ENCODE peak calls at places on chromosomes 16 and 17, in eight cellular contexts. One of them, this sample, is unnamed.

GRCh38 chr17:39016193-39017153 is 49.3 kb upstream of the FBXO47 start:
- DNase-seq in sigmoid colon: no peak
- DNase-seq in CD8-positive, alpha-beta T cell: no peak
- DNase-seq in CD4-positive, alpha-beta T cell: no peak
- DNase-seq in AG04450: no peak
- DNase-seq in thoracic aorta: no peak
- DNase-seq in PC-3: no peak
- DNase-seq in tibial nerve: no peak
- DNase-seq in this sample: no peak

GRCh38 chr16:68396481-68396880 is 51.8 kb downstream of the SMPD3 start:
- DNase-seq in sigmoid colon: no peak
- DNase-seq in CD8-positive, alpha-beta T cell: peak; percentile 39
- DNase-seq in CD4-positive, alpha-beta T cell: peak; percentile 47
- DNase-seq in AG04450: peak; percentile 16
- DNase-seq in thoracic aorta: no peak
- DNase-seq in PC-3: peak; percentile 55
- DNase-seq in tibial nerve: no peak
- DNase-seq in this sample: peak; percentile 61

GRCh38 chr17:79793924-79794304 is 3.0 kb downstream of the CBX8 start:
- DNase-seq in sigmoid colon: no peak
- DNase-seq in CD8-positive, alpha-beta T cell: no peak
- DNase-seq in CD4-positive, alpha-beta T cell: no peak
- DNase-seq in AG04450: peak; percentile 42
- DNase-seq in thoracic aorta: no peak
- DNase-seq in PC-3: no peak
- DNase-seq in tibial nerve: no peak
- DNase-seq in this sample: peak; percentile 78

GRCh38 chr16:25192096-25192495 is 24.7 kb upstream of the AQP8 start:
- DNase-seq in sigmoid colon: no peak
- DNase-seq in CD8-positive, alpha-beta T cell: no peak
- DNase-seq in CD4-positive, alpha-beta T cell: no peak
- DNase-seq in AG04450: no peak
- DNase-seq in thoracic aorta: no peak
- DNase-seq in PC-3: no peak
- DNase-seq in tibial nerve: no peak
- DNase-seq in this sample: no peak

GRCh38 chr16:74304164-74304834 is 7.7 kb downstream of the PSMD7 start:
- DNase-seq in sigmoid colon: no peak
- DNase-seq in CD8-positive, alpha-beta T cell: no peak
- DNase-seq in CD4-positive, alpha-beta T cell: no peak
- DNase-seq in AG04450: no peak
- DNase-seq in thoracic aorta: no peak
- DNase-seq in PC-3: peak; percentile 27
- DNase-seq in tibial nerve: no peak
- DNase-seq in this sample: peak; percentile 17

GRCh38 chr16:20734782-20735181 is 6.8 kb downstream of the THUMPD1 start:
- DNase-seq in sigmoid colon: no peak
- DNase-seq in CD8-positive, alpha-beta T cell: no peak
- DNase-seq in CD4-positive, alpha-beta T cell: no peak
- DNase-seq in AG04450: no peak
- DNase-seq in thoracic aorta: no peak
- DNase-seq in PC-3: no peak
- DNase-seq in tibial nerve: no peak
- DNase-seq in this sample: no peak

GRCh38 chr16:62597874-62598273 is 561.6 kb upstream of the CDH8 start:
- DNase-seq in sigmoid colon: no peak
- DNase-seq in CD8-positive, alpha-beta T cell: no peak
- DNase-seq in CD4-positive, alpha-beta T cell: no peak
- DNase-seq in AG04450: no peak
- DNase-seq in thoracic aorta: no peak
- DNase-seq in PC-3: no peak
- DNase-seq in tibial nerve: no peak
- DNase-seq in this sample: no peak

GRCh38 chr17:61599608-61600007 is 8.6 kb upstream of the NACA2 start:
- DNase-seq in sigmoid colon: no peak
- DNase-seq in CD8-positive, alpha-beta T cell: no peak
- DNase-seq in CD4-positive, alpha-beta T cell: no peak
- DNase-seq in AG04450: no peak
- DNase-seq in thoracic aorta: no peak
- DNase-seq in PC-3: no peak
- DNase-seq in tibial nerve: no peak
- DNase-seq in this sample: no peak

GRCh38 chr16:48611329-48612137 is 1.6 kb upstream of the N4BP1 start:
- DNase-seq in sigmoid colon: no peak
- DNase-seq in CD8-positive, alpha-beta T cell: peak; percentile 57
- DNase-seq in CD4-positive, alpha-beta T cell: peak; percentile 82
- DNase-seq in AG04450: no peak
- DNase-seq in thoracic aorta: no peak
- DNase-seq in PC-3: no peak
- DNase-seq in tibial nerve: no peak
- DNase-seq in this sample: no peak

GRCh38 chr17:9240659-9241370 is 219.5 kb downstream of the NTN1 start:
- DNase-seq in sigmoid colon: peak; percentile 93
- DNase-seq in CD8-positive, alpha-beta T cell: no peak
- DNase-seq in CD4-positive, alpha-beta T cell: no peak
- DNase-seq in AG04450: no peak
- DNase-seq in thoracic aorta: peak; percentile 75
- DNase-seq in PC-3: no peak
- DNase-seq in tibial nerve: peak; percentile 70
- DNase-seq in this sample: peak; percentile 89

GRCh38 chr17:63954402-63955063 is 18.2 kb downstream of the SCN4A start:
- DNase-seq in sigmoid colon: no peak
- DNase-seq in CD8-positive, alpha-beta T cell: peak; percentile 14
- DNase-seq in CD4-positive, alpha-beta T cell: peak; percentile 33
- DNase-seq in AG04450: no peak
- DNase-seq in thoracic aorta: no peak
- DNase-seq in PC-3: no peak
- DNase-seq in tibial nerve: no peak
- DNase-seq in this sample: no peak

GRCh38 chr16:67399218-67399733 is 6.0 kb upstream of the TPPP3 start:
- DNase-seq in sigmoid colon: no peak
- DNase-seq in CD8-positive, alpha-beta T cell: peak; percentile 11
- DNase-seq in CD4-positive, alpha-beta T cell: peak; percentile 30
- DNase-seq in AG04450: no peak
- DNase-seq in thoracic aorta: no peak
- DNase-seq in PC-3: peak; percentile 17
- DNase-seq in tibial nerve: no peak
- DNase-seq in this sample: peak; percentile 71

GRCh38 chr16:17277981-17278381 is 192.8 kb downstream of the XYLT1 start:
- DNase-seq in sigmoid colon: no peak
- DNase-seq in CD8-positive, alpha-beta T cell: no peak
- DNase-seq in CD4-positive, alpha-beta T cell: no peak
- DNase-seq in AG04450: no peak
- DNase-seq in thoracic aorta: no peak
- DNase-seq in PC-3: no peak
- DNase-seq in tibial nerve: no peak
- DNase-seq in this sample: peak; percentile 25

GRCh38 chr16:55499951-55500350 is 8.9 kb upstream of the LPCAT2 start:
- DNase-seq in sigmoid colon: peak; percentile 46
- DNase-seq in CD8-positive, alpha-beta T cell: no peak
- DNase-seq in CD4-positive, alpha-beta T cell: no peak
- DNase-seq in AG04450: peak; percentile 98
- DNase-seq in thoracic aorta: no peak
- DNase-seq in PC-3: peak; percentile 78
- DNase-seq in tibial nerve: no peak
- DNase-seq in this sample: peak; percentile 32

GRCh38 chr17:74453665-74454196 is 12.7 kb upstream of the CD300A start:
- DNase-seq in sigmoid colon: no peak
- DNase-seq in CD8-positive, alpha-beta T cell: peak; percentile 56
- DNase-seq in CD4-positive, alpha-beta T cell: no peak
- DNase-seq in AG04450: no peak
- DNase-seq in thoracic aorta: no peak
- DNase-seq in PC-3: peak; percentile 88
- DNase-seq in tibial nerve: peak; percentile 89
- DNase-seq in this sample: no peak

GRCh38 chr16:50671644-50672260 is 9.4 kb downstream of the SNX20 start:
- DNase-seq in sigmoid colon: no peak
- DNase-seq in CD8-positive, alpha-beta T cell: no peak
- DNase-seq in CD4-positive, alpha-beta T cell: peak; percentile 33
- DNase-seq in AG04450: no peak
- DNase-seq in thoracic aorta: no peak
- DNase-seq in PC-3: peak; percentile 48
- DNase-seq in tibial nerve: no peak
- DNase-seq in this sample: no peak

GRCh38 chr17:13362341-13363122 is 239.2 kb downstream of the HS3ST3A1 start:
- DNase-seq in sigmoid colon: no peak
- DNase-seq in CD8-positive, alpha-beta T cell: no peak
- DNase-seq in CD4-positive, alpha-beta T cell: no peak
- DNase-seq in AG04450: no peak
- DNase-seq in thoracic aorta: no peak
- DNase-seq in PC-3: peak; percentile 30
- DNase-seq in tibial nerve: no peak
- DNase-seq in this sample: no peak

GRCh38 chr17:15233022-15233805 is 31.9 kb downstream of the PMP22 start:
- DNase-seq in sigmoid colon: no peak
- DNase-seq in CD8-positive, alpha-beta T cell: no peak
- DNase-seq in CD4-positive, alpha-beta T cell: no peak
- DNase-seq in AG04450: no peak
- DNase-seq in thoracic aorta: no peak
- DNase-seq in PC-3: peak; percentile 79
- DNase-seq in tibial nerve: no peak
- DNase-seq in this sample: peak; percentile 42

GRCh38 chr16:8391219-8391757 is 199.0 kb downstream of the TMEM114 start:
- DNase-seq in sigmoid colon: no peak
- DNase-seq in CD8-positive, alpha-beta T cell: no peak
- DNase-seq in CD4-positive, alpha-beta T cell: no peak
- DNase-seq in AG04450: no peak
- DNase-seq in thoracic aorta: no peak
- DNase-seq in PC-3: no peak
- DNase-seq in tibial nerve: no peak
- DNase-seq in this sample: no peak

GRCh38 chr17:65553646-65554567 is 7.5 kb downstream of the AXIN2 start:
- DNase-seq in sigmoid colon: no peak
- DNase-seq in CD8-positive, alpha-beta T cell: no peak
- DNase-seq in CD4-positive, alpha-beta T cell: no peak
- DNase-seq in AG04450: no peak
- DNase-seq in thoracic aorta: no peak
- DNase-seq in PC-3: no peak
- DNase-seq in tibial nerve: no peak
- DNase-seq in this sample: no peak

GRCh38 chr16:24723663-24724062 is 5.8 kb upstream of the TNRC6A start:
- DNase-seq in sigmoid colon: no peak
- DNase-seq in CD8-positive, alpha-beta T cell: no peak
- DNase-seq in CD4-positive, alpha-beta T cell: no peak
- DNase-seq in AG04450: no peak
- DNase-seq in thoracic aorta: no peak
- DNase-seq in PC-3: peak; percentile 40
- DNase-seq in tibial nerve: no peak
- DNase-seq in this sample: no peak

GRCh38 chr16:89610108-89610453 is 3.4 kb upstream of the DPEP1 start:
- DNase-seq in sigmoid colon: no peak
- DNase-seq in CD8-positive, alpha-beta T cell: no peak
- DNase-seq in CD4-positive, alpha-beta T cell: no peak
- DNase-seq in AG04450: no peak
- DNase-seq in thoracic aorta: no peak
- DNase-seq in PC-3: no peak
- DNase-seq in tibial nerve: no peak
- DNase-seq in this sample: no peak
- H3K27me3 ChIP-seq in sigmoid colon: peaks cover 1% of the 10 kb centered on the region
- H3K27me3 ChIP-seq in CD8-positive, alpha-beta T cell: no peaks in the 10 kb centered on the region
- H3K27me3 ChIP-seq in CD4-positive, alpha-beta T cell: no peaks in the 10 kb centered on the region
- H3K27me3 ChIP-seq in AG04450: no peaks in the 10 kb centered on the region
- H3K27me3 ChIP-seq in thoracic aorta: no peaks in the 10 kb centered on the region
- H3K27me3 ChIP-seq in PC-3: no peaks in the 10 kb centered on the region
- H3K27me3 ChIP-seq in tibial nerve: peaks cover 17% of the 10 kb centered on the region
- H3K27me3 ChIP-seq in this sample: no peaks in the 10 kb centered on the region

GRCh38 chr16:19528666-19529065 is 4.9 kb downstream of the CCP110 start:
- DNase-seq in sigmoid colon: no peak
- DNase-seq in CD8-positive, alpha-beta T cell: no peak
- DNase-seq in CD4-positive, alpha-beta T cell: no peak
- DNase-seq in AG04450: no peak
- DNase-seq in thoracic aorta: no peak
- DNase-seq in PC-3: no peak
- DNase-seq in tibial nerve: no peak
- DNase-seq in this sample: no peak
- H3K27ac ChIP-seq in sigmoid colon: no peak overlapping the region
- H3K27ac ChIP-seq in CD8-positive, alpha-beta T cell: no peak overlapping the region
- H3K27ac ChIP-seq in CD4-positive, alpha-beta T cell: no peak overlapping the region
- H3K27ac ChIP-seq in AG04450: no peak overlapping the region
- H3K27ac ChIP-seq in thoracic aorta: no peak overlapping the region
- H3K27ac ChIP-seq in PC-3: no peak overlapping the region
- H3K27ac ChIP-seq in tibial nerve: no peak overlapping the region
- H3K27ac ChIP-seq in this sample: no peak overlapping the region

GRCh38 chr16:1878256-1878655 is 6.3 kb upstream of the MEIOB start:
- DNase-seq in sigmoid colon: no peak
- DNase-seq in CD8-positive, alpha-beta T cell: no peak
- DNase-seq in CD4-positive, alpha-beta T cell: no peak
- DNase-seq in AG04450: no peak
- DNase-seq in thoracic aorta: no peak
- DNase-seq in PC-3: no peak
- DNase-seq in tibial nerve: no peak
- DNase-seq in this sample: no peak
- H3K27me3 ChIP-seq in sigmoid colon: no peaks in the 10 kb centered on the region
- H3K27me3 ChIP-seq in CD8-positive, alpha-beta T cell: peaks cover 3% of the 10 kb centered on the region
- H3K27me3 ChIP-seq in CD4-positive, alpha-beta T cell: peaks cover 18% of the 10 kb centered on the region
- H3K27me3 ChIP-seq in AG04450: peaks cover 25% of the 10 kb centered on the region
- H3K27me3 ChIP-seq in thoracic aorta: no peaks in the 10 kb centered on the region
- H3K27me3 ChIP-seq in PC-3: no peaks in the 10 kb centered on the region
- H3K27me3 ChIP-seq in tibial nerve: peaks cover 87% of the 10 kb centered on the region
- H3K27me3 ChIP-seq in this sample: peaks cover 43% of the 10 kb centered on the region

GRCh38 chr17:77163521-77164280 is 22.9 kb downstream of the SEC14L1 start:
- DNase-seq in sigmoid colon: no peak
- DNase-seq in CD8-positive, alpha-beta T cell: no peak
- DNase-seq in CD4-positive, alpha-beta T cell: no peak
- DNase-seq in AG04450: no peak
- DNase-seq in thoracic aorta: no peak
- DNase-seq in PC-3: no peak
- DNase-seq in tibial nerve: no peak
- DNase-seq in this sample: no peak

GRCh38 chr17:77163001-77163400 is 22.2 kb downstream of the SEC14L1 start:
- DNase-seq in sigmoid colon: no peak
- DNase-seq in CD8-positive, alpha-beta T cell: no peak
- DNase-seq in CD4-positive, alpha-beta T cell: no peak
- DNase-seq in AG04450: no peak
- DNase-seq in thoracic aorta: no peak
- DNase-seq in PC-3: no peak
- DNase-seq in tibial nerve: no peak
- DNase-seq in this sample: no peak

GRCh38 chr17:77164483-77165030 is 23.8 kb downstream of the SEC14L1 start:
- DNase-seq in sigmoid colon: no peak
- DNase-seq in CD8-positive, alpha-beta T cell: no peak
- DNase-seq in CD4-positive, alpha-beta T cell: no peak
- DNase-seq in AG04450: no peak
- DNase-seq in thoracic aorta: no peak
- DNase-seq in PC-3: no peak
- DNase-seq in tibial nerve: no peak
- DNase-seq in this sample: no peak

GRCh38 chr17:77167472-77168306 is 26.9 kb downstream of the SEC14L1 start:
- DNase-seq in sigmoid colon: no peak
- DNase-seq in CD8-positive, alpha-beta T cell: no peak
- DNase-seq in CD4-positive, alpha-beta T cell: no peak
- DNase-seq in AG04450: no peak
- DNase-seq in thoracic aorta: no peak
- DNase-seq in PC-3: no peak
- DNase-seq in tibial nerve: no peak
- DNase-seq in this sample: no peak

DNA sequence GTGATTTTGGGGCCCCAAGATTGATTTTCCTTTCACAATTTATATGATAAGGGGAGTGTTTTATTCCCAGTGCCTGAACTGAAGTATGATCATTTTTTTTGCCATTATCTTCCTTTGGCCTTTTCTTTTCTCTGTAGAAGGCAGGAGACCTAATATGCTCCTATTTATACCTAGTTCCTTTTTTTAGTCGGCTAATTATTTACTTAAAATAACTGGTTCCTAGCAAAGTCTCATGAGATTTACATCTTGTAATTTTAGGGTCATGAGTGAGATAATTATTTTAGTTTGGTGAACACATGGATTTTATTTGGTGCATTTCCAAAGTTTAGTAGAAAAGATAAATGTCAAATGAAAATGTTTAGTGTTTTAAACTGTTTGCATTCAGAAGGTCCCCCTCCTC is 24.8 kb downstream of the SEC14L1 start:
- DNase-seq in sigmoid colon: no peak
- DNase-seq in CD8-positive, alpha-beta T cell: no peak
- DNase-seq in CD4-positive, alpha-beta T cell: no peak
- DNase-seq in AG04450: no peak
- DNase-seq in thoracic aorta: no peak
- DNase-seq in PC-3: no peak
- DNase-seq in tibial nerve: no peak
- DNase-seq in this sample: no peak
- H3K27ac ChIP-seq in sigmoid colon: no peak overlapping the region
- H3K27ac ChIP-seq in CD8-positive, alpha-beta T cell: no peak overlapping the region
- H3K27ac ChIP-seq in CD4-positive, alpha-beta T cell: no peak overlapping the region
- H3K27ac ChIP-seq in AG04450: no peak overlapping the region
- H3K27ac ChIP-seq in thoracic aorta: no peak overlapping the region
- H3K27ac ChIP-seq in PC-3: no peak overlapping the region
- H3K27ac ChIP-seq in tibial nerve: peak overlapping the region; percentile 68
- H3K27ac ChIP-seq in this sample: peak overlapping the region; percentile 75